ENCODE peak calls at places on chromosome 20, in six cellular contexts. C is H9, T is H1, W is neuronal stem cell, A is mesenchymal stem cell, P is trophoblast cell. F is an unnamed sample.

GRCh38 chr20:54067606-54068174 is 2.7 kb downstream of the BCAS1 start:
- DNase-seq in C (peak; percentile 43), P (peak; percentile 49), W (no peak), A (no peak), T (no peak), F (no peak)

GRCh38 chr20:35263609-35264223 is 14.2 kb downstream of the MMP24OS start:
- DNase-seq in C (no peak), T (no peak), P (no peak), A (no peak), W (no peak), F (no peak)

GRCh38 chr20:542777-543368 is 717 bp downstream of the CSNK2A1 start:
- DNase-seq in C (no peak), A (no peak), T (no peak), W (no peak), P (peak; percentile 7), F (no peak)

GRCh38 chr20:60013296-60014142 is 55.3 kb downstream of the CDH26 start:
- DNase-seq in W (no peak), P (no peak), C (no peak), A (no peak), T (no peak), F (no peak)

GRCh38 chr20:57080796-57081195 is 185.6 kb downstream of the BMP7 start:
- DNase-seq in C (no peak), A (peak; percentile 64), W (no peak), T (no peak), P (peak; percentile 52), F (no peak)

GRCh38 chr20:362271-363254 is 15.7 kb downstream of the NRSN2 start:
- DNase-seq in A (peak; percentile 85), C (peak; percentile 50), T (no peak), P (peak; percentile 65), W (no peak), F (peak; percentile 83)

GRCh38 chr20:36629719-36630340 is 16.2 kb downstream of the SLA2 start:
- DNase-seq in A (peak; percentile 18), P (no peak), W (no peak), T (no peak), C (no peak), F (no peak)

GRCh38 chr20:19251958-19252669 is 39.7 kb downstream of the SLC24A3 start:
- DNase-seq in W (no peak), C (no peak), A (no peak), T (peak; percentile 14), P (no peak), F (no peak)

GRCh38 chr20:57421258-57422220 is 30.3 kb downstream of the RBM38 start:
- DNase-seq in C (no peak), P (no peak), W (no peak), A (no peak), T (no peak), F (no peak)

GRCh38 chr20:17730069-17730468 is 30.3 kb downstream of the BANF2 start:
- DNase-seq in P (no peak), C (no peak), W (no peak), T (no peak), A (no peak), F (no peak)

GRCh38 chr20:43389839-43390626 is 67.7 kb upstream of the SRSF6 start:
- DNase-seq in P (peak; percentile 46), C (peak; percentile 67), T (peak; percentile 92), W (peak; percentile 26), A (no peak), F (no peak)

GRCh38 chr20:59888050-59888449 is 45.4 kb downstream of the SYCP2 start:
- DNase-seq in W (no peak), T (no peak), C (no peak), P (no peak), A (no peak), F (no peak)

GRCh38 chr20:17661121-17661744 is 20.8 kb downstream of the RRBP1 start:
- DNase-seq in C (no peak), T (no peak), P (no peak), A (no peak), W (no peak), F (no peak)

GRCh38 chr20:50786703-50787102 is 8.2 kb upstream of the BCAS4 start:
- DNase-seq in C (no peak), P (no peak), T (no peak), A (no peak), W (no peak), F (no peak)

GRCh38 chr20:38554986-38555385 is 26.0 kb upstream of the ADIG start:
- DNase-seq in W (no peak), C (no peak), A (no peak), P (peak; percentile 51), T (no peak), F (no peak)

GRCh38 chr20:38555395-38555794 is 25.6 kb upstream of the ADIG start:
- DNase-seq in W (no peak), T (no peak), C (no peak), P (no peak), A (no peak), F (no peak)

GRCh38 chr20:38559764-38560163 is 21.2 kb upstream of the ADIG start:
- DNase-seq in W (no peak), A (no peak), C (no peak), T (no peak), P (peak; percentile 16), F (peak; percentile 13)

GRCh38 chr20:38557174-38557573 is 23.8 kb upstream of the ADIG start:
- DNase-seq in W (no peak), T (no peak), C (no peak), A (no peak), P (no peak), F (no peak)
- H2AFZ ChIP-seq in W (no peak overlapping the region), T (no peak overlapping the region), C (no peak overlapping the region), A (no peak overlapping the region), P (no peak overlapping the region), F (no peak overlapping the region)

GRCh38 chr20:64053841-64054661 is 4.6 kb upstream of the SOX18 start:
- DNase-seq in C (peak; percentile 78), T (no peak), P (no peak), W (no peak), A (peak; percentile 57), F (no peak)
- H2AK5ac ChIP-seq in C (no peak overlapping the region), T (no peak overlapping the region), P (peak overlapping the region; percentile 60), W (peak overlapping the region; percentile 16), A (peak overlapping the region; percentile 39), F (no peak overlapping the region)

DNA sequence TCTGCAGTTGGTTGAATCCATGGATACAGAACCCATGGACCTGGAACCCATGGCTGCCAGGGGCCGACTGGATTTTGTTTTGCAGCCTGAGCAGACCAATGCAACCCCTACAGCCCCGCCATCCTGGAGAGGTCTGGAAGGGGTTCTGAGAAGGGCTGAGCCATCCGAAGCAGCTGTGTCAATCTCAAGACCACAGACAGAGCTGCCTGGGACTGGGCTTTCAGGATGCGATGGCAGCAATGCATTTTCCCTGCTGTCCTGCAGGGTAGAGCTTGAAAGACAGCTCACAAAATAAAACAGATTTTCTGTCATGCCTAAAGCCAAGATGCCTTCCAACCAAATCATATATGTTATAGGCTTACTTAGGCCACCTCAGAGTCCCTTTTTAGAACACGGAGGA is 125.8 kb upstream of the NXT1 start:
- DNase-seq in T (no peak), P (no peak), A (no peak), W (no peak), C (no peak), F (no peak)
- H2AFZ ChIP-seq in T (no peak overlapping the region), P (no peak overlapping the region), A (no peak overlapping the region), W (no peak overlapping the region), C (no peak overlapping the region), F (no peak overlapping the region)

GRCh38 chr20:4040283-4041179 is 25.2 kb upstream of the RNF24 start:
- DNase-seq in W (no peak), P (no peak), T (peak; percentile 34), C (no peak), A (no peak), F (no peak)

GRCh38 chr20:4041748-4042411 is 26.5 kb upstream of the RNF24 start:
- DNase-seq in W (no peak), T (peak; percentile 45), P (peak; percentile 59), A (peak; percentile 70), C (no peak), F (peak; percentile 89)

GRCh38 chr20:4038676-4039075 is 23.3 kb upstream of the RNF24 start:
- DNase-seq in P (no peak), T (peak; percentile 45), C (no peak), A (no peak), W (no peak), F (no peak)

GRCh38 chr20:4036351-4036750 is 21.0 kb upstream of the RNF24 start:
- DNase-seq in P (no peak), W (no peak), T (peak; percentile 30), C (no peak), A (no peak), F (no peak)

DNA sequence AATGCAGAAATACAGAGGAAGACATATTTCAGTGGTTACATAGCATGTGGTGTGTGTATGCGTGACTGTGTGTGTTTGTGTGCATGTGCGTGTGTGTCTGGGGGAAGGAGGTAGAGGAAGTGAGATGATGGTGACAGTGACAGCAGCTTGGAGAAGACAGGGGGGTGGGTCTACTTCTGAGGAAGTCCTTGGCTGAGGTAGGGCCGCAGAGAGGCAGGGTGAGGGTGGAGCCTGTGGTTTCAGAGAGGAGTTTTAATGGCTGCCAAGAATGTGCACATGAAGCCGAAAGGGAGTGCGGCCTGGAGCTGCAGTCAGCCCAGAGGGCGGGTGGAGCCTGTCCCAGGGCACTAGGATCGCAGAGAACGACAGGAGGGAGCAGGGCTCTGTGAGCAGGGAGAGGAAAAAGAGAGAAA is 22.7 kb upstream of the RNF24 start:
- DNase-seq in T (peak; percentile 48), C (peak; percentile 67), W (no peak), A (peak; percentile 82), P (peak; percentile 31), F (peak; percentile 67)
- H2AK5ac ChIP-seq in T (peak overlapping the region; percentile 91), C (no peak overlapping the region), W (no peak overlapping the region), A (no peak overlapping the region), P (no peak overlapping the region), F (peak overlapping the region; percentile 62)

DNA sequence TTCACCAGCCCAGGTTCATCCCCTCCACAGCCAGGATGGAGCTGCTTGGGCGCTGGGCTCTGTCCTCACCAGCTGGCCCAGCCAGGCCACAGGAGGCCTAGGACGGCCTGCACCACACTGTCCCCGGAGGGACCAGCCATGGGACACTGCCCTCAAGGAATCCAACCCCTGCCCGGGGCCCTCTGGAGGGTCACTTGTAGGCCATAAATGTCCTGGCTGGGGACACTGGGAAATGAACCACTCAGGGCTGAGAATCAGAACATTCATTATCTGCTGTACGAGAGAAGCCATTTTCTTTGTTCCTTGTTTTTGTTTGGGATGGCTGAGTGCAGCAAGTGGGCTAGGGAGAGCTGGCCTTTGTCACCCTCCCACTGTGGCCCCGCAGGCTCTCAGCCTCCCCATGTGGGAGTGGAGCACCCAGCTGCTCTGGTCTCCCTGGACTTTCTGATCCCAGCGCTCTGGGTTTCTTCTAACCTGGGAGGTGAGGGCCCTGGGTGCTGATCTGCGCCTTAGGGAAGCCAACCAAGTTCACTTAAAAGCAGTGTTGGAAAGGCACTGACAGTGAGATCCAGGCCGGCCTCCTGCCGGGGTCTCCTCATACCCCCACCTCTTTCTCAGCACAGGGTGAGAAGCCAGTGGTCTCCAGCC is 9.9 kb downstream of the C20orf203 start:
- DNase-seq in T (no peak), A (no peak), W (no peak), C (no peak), P (no peak), F (no peak)
- H2AFZ ChIP-seq in T (no peak overlapping the region), A (no peak overlapping the region), W (peak overlapping the region; percentile 95), C (no peak overlapping the region), P (no peak overlapping the region), F (peak overlapping the region; percentile 43)

F was measured in IMR-90.